ENCODE peak calls at places on chromosomes 11 and 22, in six cellular contexts. One of them, this sample, is unnamed.

GRCh38 chr22:17235149-17235655 is 16.0 kb upstream of the ADA2 start:
- DNase-seq in GM12878: no peak
- DNase-seq in HepG2: no peak
- DNase-seq in K562: no peak
- DNase-seq in SK-N-SH: no peak
- DNase-seq in IMR-90: no peak
- DNase-seq in this sample: peak; percentile 91

GRCh38 chr11:60634151-60634550 is 65.3 kb upstream of the MS4A8 start:
- DNase-seq in SK-N-SH: no peak
- DNase-seq in K562: peak; percentile 25
- DNase-seq in HepG2: no peak
- DNase-seq in IMR-90: no peak
- DNase-seq in GM12878: peak; percentile 19
- DNase-seq in this sample: peak; percentile 66

GRCh38 chr11:118306556-118306955 is 2.0 kb downstream of the CD3E start:
- DNase-seq in GM12878: no peak
- DNase-seq in SK-N-SH: no peak
- DNase-seq in HepG2: no peak
- DNase-seq in IMR-90: no peak
- DNase-seq in K562: no peak
- DNase-seq in this sample: no peak

GRCh38 chr11:112310414-112310813 is 49.8 kb upstream of the PLET1 start:
- DNase-seq in SK-N-SH: no peak
- DNase-seq in GM12878: no peak
- DNase-seq in IMR-90: peak; percentile 70
- DNase-seq in K562: no peak
- DNase-seq in HepG2: no peak
- DNase-seq in this sample: no peak

GRCh38 chr11:32333335-32333991 is 101.9 kb downstream of the WT1 start:
- DNase-seq in K562: no peak
- DNase-seq in HepG2: no peak
- DNase-seq in IMR-90: peak; percentile 24
- DNase-seq in SK-N-SH: peak; percentile 56
- DNase-seq in GM12878: no peak
- DNase-seq in this sample: peak; percentile 84

GRCh38 chr22:20783844-20784723 is 10.2 kb downstream of the SERPIND1 start:
- DNase-seq in SK-N-SH: peak; percentile 59
- DNase-seq in IMR-90: peak; percentile 74
- DNase-seq in K562: peak; percentile 93
- DNase-seq in GM12878: peak; percentile 28
- DNase-seq in HepG2: peak; percentile 70
- DNase-seq in this sample: peak; percentile 56

GRCh38 chr11:31763296-31763695 is 47.8 kb downstream of the PAX6 start:
- DNase-seq in HepG2: no peak
- DNase-seq in GM12878: no peak
- DNase-seq in K562: no peak
- DNase-seq in IMR-90: no peak
- DNase-seq in SK-N-SH: no peak
- DNase-seq in this sample: no peak

GRCh38 chr11:19980957-19981669 is 179.2 kb downstream of the DBX1 start:
- DNase-seq in IMR-90: peak; percentile 74
- DNase-seq in K562: peak; percentile 59
- DNase-seq in SK-N-SH: peak; percentile 21
- DNase-seq in GM12878: no peak
- DNase-seq in HepG2: peak; percentile 40
- DNase-seq in this sample: no peak

GRCh38 chr11:120343429-120343828 is 7.2 kb downstream of the ARHGEF12 start:
- DNase-seq in GM12878: peak; percentile 67
- DNase-seq in IMR-90: no peak
- DNase-seq in K562: no peak
- DNase-seq in SK-N-SH: no peak
- DNase-seq in HepG2: no peak
- DNase-seq in this sample: no peak

GRCh38 chr11:116578971-116579687 is 193.7 kb downstream of the BUD13 start:
- DNase-seq in SK-N-SH: peak; percentile 73
- DNase-seq in GM12878: no peak
- DNase-seq in K562: no peak
- DNase-seq in HepG2: peak; percentile 23
- DNase-seq in IMR-90: no peak
- DNase-seq in this sample: peak; percentile 54

GRCh38 chr11:606245-606644 is 9.5 kb downstream of the IRF7 start:
- DNase-seq in GM12878: no peak
- DNase-seq in IMR-90: no peak
- DNase-seq in HepG2: no peak
- DNase-seq in K562: no peak
- DNase-seq in SK-N-SH: peak; percentile 92
- DNase-seq in this sample: no peak

GRCh38 chr11:79174045-79175008 is 266.5 kb downstream of the TENM4 start:
- DNase-seq in K562: no peak
- DNase-seq in HepG2: no peak
- DNase-seq in GM12878: no peak
- DNase-seq in IMR-90: peak; percentile 25
- DNase-seq in SK-N-SH: no peak
- DNase-seq in this sample: peak; percentile 50

GRCh38 chr11:34146866-34147265 is 41.4 kb downstream of the NAT10 start:
- DNase-seq in GM12878: no peak
- DNase-seq in IMR-90: no peak
- DNase-seq in HepG2: no peak
- DNase-seq in SK-N-SH: no peak
- DNase-seq in K562: no peak
- DNase-seq in this sample: no peak

GRCh38 chr22:48581821-48582469 is 1245.7 kb downstream of the BRD1 start:
- DNase-seq in K562: no peak
- DNase-seq in IMR-90: no peak
- DNase-seq in GM12878: no peak
- DNase-seq in HepG2: no peak
- DNase-seq in SK-N-SH: no peak
- DNase-seq in this sample: no peak

GRCh38 chr11:2310786-2311455 is 9.1 kb downstream of the TSPAN32 start:
- DNase-seq in K562: no peak
- DNase-seq in SK-N-SH: no peak
- DNase-seq in IMR-90: no peak
- DNase-seq in HepG2: no peak
- DNase-seq in GM12878: no peak
- DNase-seq in this sample: no peak

GRCh38 chr22:32794449-32795213 is 6.9 kb upstream of the TIMP3 start:
- DNase-seq in K562: no peak
- DNase-seq in HepG2: peak; percentile 90
- DNase-seq in GM12878: no peak
- DNase-seq in IMR-90: peak; percentile 54
- DNase-seq in SK-N-SH: no peak
- DNase-seq in this sample: no peak

GRCh38 chr11:66476841-66477251 is 3.4 kb upstream of the DPP3 start:
- DNase-seq in K562: no peak
- DNase-seq in SK-N-SH: peak; percentile 64
- DNase-seq in HepG2: no peak
- DNase-seq in GM12878: no peak
- DNase-seq in IMR-90: no peak
- DNase-seq in this sample: peak; percentile 51

GRCh38 chr11:57426754-57427691 is at the start of gene SLC43A3:
- DNase-seq in GM12878: peak; percentile 41
- DNase-seq in K562: peak; percentile 83
- DNase-seq in SK-N-SH: peak; percentile 80
- DNase-seq in HepG2: peak; percentile 19
- DNase-seq in IMR-90: peak; percentile 82
- DNase-seq in this sample: peak; percentile 23

GRCh38 chr22:24146190-24146616 is 35.1 kb upstream of the SUSD2 start:
- DNase-seq in SK-N-SH: peak; percentile 50
- DNase-seq in K562: peak; percentile 55
- DNase-seq in IMR-90: peak; percentile 83
- DNase-seq in GM12878: no peak
- DNase-seq in HepG2: peak; percentile 80
- DNase-seq in this sample: peak; percentile 65

GRCh38 chr11:27183672-27184457 is 143.2 kb downstream of the BBOX1 start:
- DNase-seq in IMR-90: peak; percentile 72
- DNase-seq in K562: peak; percentile 39
- DNase-seq in HepG2: peak; percentile 63
- DNase-seq in GM12878: peak; percentile 12
- DNase-seq in SK-N-SH: peak; percentile 25
- DNase-seq in this sample: no peak

GRCh38 chr11:104134760-104135159 is 29.2 kb downstream of the PDGFD start:
- DNase-seq in GM12878: no peak
- DNase-seq in HepG2: no peak
- DNase-seq in IMR-90: peak; percentile 57
- DNase-seq in SK-N-SH: no peak
- DNase-seq in K562: no peak
- DNase-seq in this sample: no peak

GRCh38 chr11:123272565-123272964 is 77.5 kb upstream of the CLMP start:
- DNase-seq in GM12878: no peak
- DNase-seq in K562: no peak
- DNase-seq in SK-N-SH: no peak
- DNase-seq in HepG2: no peak
- DNase-seq in IMR-90: no peak
- DNase-seq in this sample: no peak

GRCh38 chr11:88704505-88704904 is 361.3 kb downstream of the GRM5 start:
- DNase-seq in K562: no peak
- DNase-seq in SK-N-SH: no peak
- DNase-seq in GM12878: no peak
- DNase-seq in HepG2: no peak
- DNase-seq in IMR-90: peak; percentile 5
- DNase-seq in this sample: no peak

GRCh38 chr11:71311176-71311925 is 59.0 kb upstream of the SHANK2 start:
- DNase-seq in K562: no peak
- DNase-seq in HepG2: no peak
- DNase-seq in GM12878: no peak
- DNase-seq in IMR-90: no peak
- DNase-seq in SK-N-SH: no peak
- DNase-seq in this sample: peak; percentile 30

GRCh38 chr11:14331476-14332136 is 27.4 kb downstream of the RRAS2 start:
- DNase-seq in GM12878: no peak
- DNase-seq in SK-N-SH: no peak
- DNase-seq in HepG2: no peak
- DNase-seq in K562: no peak
- DNase-seq in IMR-90: no peak
- DNase-seq in this sample: no peak
- TF ChIP-seq USF2 in GM12878: no peak
- TF ChIP-seq USF2 in SK-N-SH: no peak
- TF ChIP-seq USF2 in HepG2: no peak
- TF ChIP-seq USF2 in K562: no peak
- TF ChIP-seq USF2 in IMR-90: no peak
- TF ChIP-seq USF2 in this sample: no peak

DNA sequence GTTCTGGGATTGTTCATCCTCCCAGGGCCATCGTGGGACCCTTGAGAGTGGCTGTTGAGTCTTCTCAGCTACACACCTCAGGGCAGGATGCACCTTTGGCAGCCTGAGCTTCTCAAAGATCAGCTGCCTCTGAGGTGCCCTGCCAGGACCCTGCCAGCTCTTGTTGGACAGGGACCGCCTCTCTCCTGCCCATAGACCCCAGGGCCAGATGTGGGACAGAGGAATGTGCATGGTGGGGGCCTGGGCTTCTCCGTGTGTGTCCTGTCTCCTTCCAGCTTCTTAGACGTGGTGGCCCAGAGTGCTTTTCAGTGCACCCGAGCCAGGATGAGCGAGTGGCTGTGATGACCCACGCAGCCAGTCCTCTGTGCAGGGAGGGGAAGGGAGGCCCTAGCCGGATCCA is 5.9 kb upstream of the TRMU start:
- DNase-seq in GM12878: no peak
- DNase-seq in IMR-90: no peak
- DNase-seq in K562: no peak
- DNase-seq in SK-N-SH: no peak
- DNase-seq in HepG2: no peak
- DNase-seq in this sample: no peak
- H3K36me3 ChIP-seq in GM12878: peaks cover 36% of the 10 kb centered on the region
- H3K36me3 ChIP-seq in IMR-90: peaks cover 23% of the 10 kb centered on the region
- H3K36me3 ChIP-seq in K562: peaks cover 64% of the 10 kb centered on the region
- H3K36me3 ChIP-seq in SK-N-SH: peaks cover 5% of the 10 kb centered on the region
- H3K36me3 ChIP-seq in HepG2: peaks cover 18% of the 10 kb centered on the region
- H3K36me3 ChIP-seq in this sample: peaks cover 26% of the 10 kb centered on the region

DNA sequence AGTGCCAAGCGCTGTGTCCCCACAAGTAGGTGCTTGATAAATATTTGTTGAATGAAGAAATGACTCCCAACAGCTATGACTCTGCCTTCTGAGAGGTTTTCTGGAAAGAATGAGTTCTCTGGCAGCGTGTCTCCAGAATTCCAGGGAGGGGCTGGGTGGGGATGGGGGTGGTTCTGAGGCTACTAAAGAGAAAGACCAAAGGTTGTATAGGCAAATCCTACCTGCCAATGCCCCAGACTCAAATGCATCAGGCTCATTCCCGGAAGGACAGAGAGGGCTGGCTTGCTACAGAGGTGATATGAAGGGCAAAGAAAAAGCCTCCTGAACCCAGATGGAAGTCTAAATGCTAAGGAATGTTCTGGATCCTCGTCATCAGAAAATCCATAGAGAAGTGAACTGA is 1.9 kb downstream of the DUSP18 start:
- DNase-seq in K562: no peak
- DNase-seq in IMR-90: no peak
- DNase-seq in HepG2: no peak
- DNase-seq in GM12878: no peak
- DNase-seq in SK-N-SH: no peak
- DNase-seq in this sample: no peak
- TF ChIP-seq USF2 in K562: no peak
- TF ChIP-seq USF2 in IMR-90: no peak
- TF ChIP-seq USF2 in HepG2: no peak
- TF ChIP-seq USF2 in GM12878: no peak
- TF ChIP-seq USF2 in SK-N-SH: no peak
- TF ChIP-seq USF2 in this sample: no peak

GRCh38 chr22:39313258-39314001 is 6.0 kb downstream of the RPL3 start:
- DNase-seq in HepG2: no peak
- DNase-seq in K562: no peak
- DNase-seq in SK-N-SH: no peak
- DNase-seq in IMR-90: no peak
- DNase-seq in GM12878: no peak
- DNase-seq in this sample: no peak
- H3K36me3 ChIP-seq in HepG2: peaks cover 44% of the 10 kb centered on the region
- H3K36me3 ChIP-seq in K562: peaks cover 67% of the 10 kb centered on the region
- H3K36me3 ChIP-seq in SK-N-SH: peaks cover 27% of the 10 kb centered on the region
- H3K36me3 ChIP-seq in IMR-90: peaks cover 81% of the 10 kb centered on the region
- H3K36me3 ChIP-seq in GM12878: peaks cover 56% of the 10 kb centered on the region
- H3K36me3 ChIP-seq in this sample: peaks cover 67% of the 10 kb centered on the region